ENCODE peak calls at places on chromosomes 6 and 20, in ten cellular contexts. One of them, this sample, is unnamed.

GRCh38 chr6:22062807-22063408 is 233.9 kb downstream of the PRL start:
- DNase-seq in heart right ventricle: no peak
- DNase-seq in upper lobe of left lung: no peak
- DNase-seq in activated CD4-positive, alpha-beta T cell treated with anti-CD3 and anti-CD28 coated beads for 24 hours: peak
- DNase-seq in amygdala: peak
- DNase-seq in ACHN: no peak
- DNase-seq in GM03348: no peak
- DNase-seq in stimulated activated CD8-positive, alpha-beta memory T cell treated with anti-CD3 and anti-CD28 coated beads, Interleukin-4, amount 100 ng/mL, for 4 hours: peak
- DNase-seq in GM23248: no peak
- DNase-seq in psoas muscle: no peak
- DNase-seq in this sample: no peak

GRCh38 chr6:4972438-4972837 is 31.4 kb downstream of the RPP40 start:
- DNase-seq in heart right ventricle: no peak
- DNase-seq in upper lobe of left lung: no peak
- DNase-seq in activated CD4-positive, alpha-beta T cell treated with anti-CD3 and anti-CD28 coated beads for 24 hours: no peak
- DNase-seq in amygdala: no peak
- DNase-seq in ACHN: no peak
- DNase-seq in GM03348: no peak
- DNase-seq in stimulated activated CD8-positive, alpha-beta memory T cell treated with anti-CD3 and anti-CD28 coated beads, Interleukin-4, amount 100 ng/mL, for 4 hours: no peak
- DNase-seq in GM23248: no peak
- DNase-seq in psoas muscle: no peak
- DNase-seq in this sample: no peak

GRCh38 chr6:149136913-149137286 is 180.6 kb upstream of the TAB2 start:
- DNase-seq in heart right ventricle: no peak
- DNase-seq in upper lobe of left lung: no peak
- DNase-seq in activated CD4-positive, alpha-beta T cell treated with anti-CD3 and anti-CD28 coated beads for 24 hours: no peak
- DNase-seq in amygdala: no peak
- DNase-seq in ACHN: no peak
- DNase-seq in GM03348: no peak
- DNase-seq in stimulated activated CD8-positive, alpha-beta memory T cell treated with anti-CD3 and anti-CD28 coated beads, Interleukin-4, amount 100 ng/mL, for 4 hours: no peak
- DNase-seq in GM23248: no peak
- DNase-seq in psoas muscle: no peak
- DNase-seq in this sample: no peak

GRCh38 chr6:54060286-54060685 is 51.0 kb upstream of the MLIP start:
- DNase-seq in heart right ventricle: no peak
- DNase-seq in upper lobe of left lung: no peak
- DNase-seq in activated CD4-positive, alpha-beta T cell treated with anti-CD3 and anti-CD28 coated beads for 24 hours: no peak
- DNase-seq in amygdala: no peak
- DNase-seq in ACHN: no peak
- DNase-seq in GM03348: peak
- DNase-seq in stimulated activated CD8-positive, alpha-beta memory T cell treated with anti-CD3 and anti-CD28 coated beads, Interleukin-4, amount 100 ng/mL, for 4 hours: no peak
- DNase-seq in GM23248: peak
- DNase-seq in psoas muscle: no peak
- DNase-seq in this sample: no peak

GRCh38 chr20:2652724-2653510 is 485 bp downstream of the NOP56 start:
- DNase-seq in heart right ventricle: no peak
- DNase-seq in upper lobe of left lung: no peak
- DNase-seq in activated CD4-positive, alpha-beta T cell treated with anti-CD3 and anti-CD28 coated beads for 24 hours: no peak
- DNase-seq in amygdala: no peak
- DNase-seq in ACHN: no peak
- DNase-seq in GM03348: peak
- DNase-seq in stimulated activated CD8-positive, alpha-beta memory T cell treated with anti-CD3 and anti-CD28 coated beads, Interleukin-4, amount 100 ng/mL, for 4 hours: peak
- DNase-seq in GM23248: peak
- DNase-seq in psoas muscle: peak
- DNase-seq in this sample: no peak

GRCh38 chr20:47748851-47749250 is 36.4 kb downstream of the SULF2 start:
- DNase-seq in heart right ventricle: no peak
- DNase-seq in upper lobe of left lung: no peak
- DNase-seq in activated CD4-positive, alpha-beta T cell treated with anti-CD3 and anti-CD28 coated beads for 24 hours: no peak
- DNase-seq in amygdala: no peak
- DNase-seq in ACHN: no peak
- DNase-seq in GM03348: no peak
- DNase-seq in stimulated activated CD8-positive, alpha-beta memory T cell treated with anti-CD3 and anti-CD28 coated beads, Interleukin-4, amount 100 ng/mL, for 4 hours: no peak
- DNase-seq in GM23248: no peak
- DNase-seq in psoas muscle: no peak
- DNase-seq in this sample: no peak

GRCh38 chr20:913306-913849 is 2.8 kb downstream of the ANGPT4 start:
- DNase-seq in heart right ventricle: no peak
- DNase-seq in upper lobe of left lung: no peak
- DNase-seq in activated CD4-positive, alpha-beta T cell treated with anti-CD3 and anti-CD28 coated beads for 24 hours: no peak
- DNase-seq in amygdala: no peak
- DNase-seq in ACHN: no peak
- DNase-seq in GM03348: no peak
- DNase-seq in stimulated activated CD8-positive, alpha-beta memory T cell treated with anti-CD3 and anti-CD28 coated beads, Interleukin-4, amount 100 ng/mL, for 4 hours: no peak
- DNase-seq in GM23248: no peak
- DNase-seq in psoas muscle: no peak
- DNase-seq in this sample: no peak

GRCh38 chr20:4324611-4325238 is 309.4 kb upstream of the RNF24 start:
- DNase-seq in heart right ventricle: no peak
- DNase-seq in upper lobe of left lung: no peak
- DNase-seq in activated CD4-positive, alpha-beta T cell treated with anti-CD3 and anti-CD28 coated beads for 24 hours: no peak
- DNase-seq in amygdala: no peak
- DNase-seq in ACHN: no peak
- DNase-seq in GM03348: no peak
- DNase-seq in stimulated activated CD8-positive, alpha-beta memory T cell treated with anti-CD3 and anti-CD28 coated beads, Interleukin-4, amount 100 ng/mL, for 4 hours: no peak
- DNase-seq in GM23248: no peak
- DNase-seq in psoas muscle: no peak
- DNase-seq in this sample: no peak

GRCh38 chr20:19964289-19965263 is 52.6 kb upstream of the NAA20 start:
- DNase-seq in heart right ventricle: no peak
- DNase-seq in upper lobe of left lung: no peak
- DNase-seq in activated CD4-positive, alpha-beta T cell treated with anti-CD3 and anti-CD28 coated beads for 24 hours: no peak
- DNase-seq in amygdala: peak
- DNase-seq in ACHN: peak
- DNase-seq in GM03348: peak
- DNase-seq in stimulated activated CD8-positive, alpha-beta memory T cell treated with anti-CD3 and anti-CD28 coated beads, Interleukin-4, amount 100 ng/mL, for 4 hours: no peak
- DNase-seq in GM23248: peak
- DNase-seq in psoas muscle: peak
- DNase-seq in this sample: no peak

GRCh38 chr6:110331816-110332215 is 26.3 kb downstream of the METTL24 start:
- DNase-seq in heart right ventricle: peak
- DNase-seq in upper lobe of left lung: no peak
- DNase-seq in activated CD4-positive, alpha-beta T cell treated with anti-CD3 and anti-CD28 coated beads for 24 hours: no peak
- DNase-seq in amygdala: no peak
- DNase-seq in ACHN: no peak
- DNase-seq in GM03348: peak
- DNase-seq in stimulated activated CD8-positive, alpha-beta memory T cell treated with anti-CD3 and anti-CD28 coated beads, Interleukin-4, amount 100 ng/mL, for 4 hours: no peak
- DNase-seq in GM23248: peak
- DNase-seq in psoas muscle: no peak
- DNase-seq in this sample: no peak

GRCh38 chr20:19833395-19833794 is 75.3 kb downstream of the RIN2 start:
- DNase-seq in heart right ventricle: no peak
- DNase-seq in upper lobe of left lung: no peak
- DNase-seq in activated CD4-positive, alpha-beta T cell treated with anti-CD3 and anti-CD28 coated beads for 24 hours: no peak
- DNase-seq in amygdala: no peak
- DNase-seq in ACHN: no peak
- DNase-seq in GM03348: no peak
- DNase-seq in stimulated activated CD8-positive, alpha-beta memory T cell treated with anti-CD3 and anti-CD28 coated beads, Interleukin-4, amount 100 ng/mL, for 4 hours: no peak
- DNase-seq in GM23248: no peak
- DNase-seq in psoas muscle: no peak
- DNase-seq in this sample: no peak

GRCh38 chr6:102619585-102619984 is 1226.1 kb downstream of the GRIK2 start:
- DNase-seq in heart right ventricle: no peak
- DNase-seq in upper lobe of left lung: no peak
- DNase-seq in activated CD4-positive, alpha-beta T cell treated with anti-CD3 and anti-CD28 coated beads for 24 hours: no peak
- DNase-seq in amygdala: no peak
- DNase-seq in ACHN: peak
- DNase-seq in GM03348: peak
- DNase-seq in stimulated activated CD8-positive, alpha-beta memory T cell treated with anti-CD3 and anti-CD28 coated beads, Interleukin-4, amount 100 ng/mL, for 4 hours: no peak
- DNase-seq in GM23248: peak
- DNase-seq in psoas muscle: no peak
- DNase-seq in this sample: no peak